ENCODE peak calls at places on chromosome 17, in ten cellular contexts. N, M, Z, R, X, T, P, B, W and L are unnamed samples.

GRCh38 chr17:76155988-76156661 is 15.1 kb upstream of the FOXJ1 start:
- DNase-seq in N (no peak), M (no peak), Z (no peak), R (no peak), X (no peak), T (no peak), P (no peak), B (no peak), W (no peak), L (no peak)

GRCh38 chr17:13197586-13197985 is 179.8 kb upstream of the ELAC2 start:
- DNase-seq in N (no peak), M (no peak), Z (no peak), R (no peak), X (no peak), T (no peak), P (no peak), B (no peak), W (no peak), L (no peak)

GRCh38 chr17:4939554-4939803 is 367 bp downstream of the SLC25A11 start:
- DNase-seq in N (no peak), M (no peak), Z (no peak), R (peak), X (no peak), T (no peak), P (no peak), B (no peak), W (no peak), L (peak)

GRCh38 chr17:19024101-19025078 is 19.8 kb upstream of the FAM83G start:
- DNase-seq in N (no peak), M (no peak), Z (no peak), R (no peak), X (no peak), T (no peak), P (peak), B (no peak), W (peak), L (peak)

GRCh38 chr17:40607641-40608040 is 40.0 kb downstream of the SMARCE1 start:
- DNase-seq in N (no peak), M (no peak), Z (no peak), R (no peak), X (no peak), T (no peak), P (no peak), B (no peak), W (no peak), L (no peak)

GRCh38 chr17:4833941-4834501 is 881 bp downstream of the MINK1 start:
- DNase-seq in N (no peak), M (no peak), Z (no peak), R (peak), X (peak), T (no peak), P (peak), B (peak), W (peak), L (peak)

GRCh38 chr17:4785311-4786110 is 653 bp downstream of the VMO1 start:
- DNase-seq in N (no peak), M (peak), Z (no peak), R (no peak), X (no peak), T (no peak), P (no peak), B (no peak), W (no peak), L (no peak)

GRCh38 chr17:37743875-37744632 is 805 bp downstream of the HNF1B start:
- DNase-seq in N (peak), M (no peak), Z (no peak), R (no peak), X (no peak), T (peak), P (no peak), B (no peak), W (peak), L (peak)

GRCh38 chr17:64174686-64175456 is 44.9 kb upstream of the ERN1 start:
- DNase-seq in N (no peak), M (no peak), Z (no peak), R (peak), X (no peak), T (no peak), P (peak), B (no peak), W (no peak), L (no peak)

GRCh38 chr17:19374136-19374535 is 4.2 kb upstream of the MAPK7 start:
- DNase-seq in N (no peak), M (no peak), Z (no peak), R (no peak), X (no peak), T (no peak), P (no peak), B (no peak), W (no peak), L (no peak)

GRCh38 chr17:2694381-2695242 is 17.0 kb downstream of the CLUH start:
- DNase-seq in N (peak), M (peak), Z (peak), R (no peak), X (no peak), T (peak), P (no peak), B (no peak), W (no peak), L (no peak)

GRCh38 chr17:75317671-75318070 is 28.4 kb upstream of the SLC25A19 start:
- DNase-seq in N (peak), M (no peak), Z (no peak), R (no peak), X (no peak), T (peak), P (no peak), B (peak), W (no peak), L (peak)

GRCh38 chr17:57940653-57941329 is 14.4 kb downstream of the CUEDC1 start:
- DNase-seq in N (no peak), M (no peak), Z (peak), R (no peak), X (no peak), T (no peak), P (no peak), B (no peak), W (peak), L (no peak)

DNA sequence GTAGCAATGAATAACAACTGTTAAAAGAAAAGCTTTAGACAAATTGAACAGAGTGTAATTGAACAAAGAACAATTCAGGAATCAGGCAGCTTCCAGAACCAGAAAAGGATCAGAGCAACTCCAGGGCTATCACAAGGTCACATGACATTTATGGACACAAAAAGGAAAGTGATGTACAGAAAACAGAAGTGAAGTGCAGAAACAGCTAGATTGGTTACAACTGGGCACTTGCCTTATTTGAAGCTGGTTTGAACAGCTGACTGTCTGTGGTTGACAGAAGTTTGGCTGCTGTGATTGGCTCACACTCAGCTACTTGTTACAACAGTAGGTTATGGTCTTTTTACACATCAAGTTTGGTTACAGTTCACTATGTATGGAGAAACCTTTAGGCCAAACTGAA is 14.8 kb downstream of the EFCAB5 start:
- DNase-seq in N (no peak), M (no peak), Z (no peak), R (no peak), X (no peak), T (no peak), P (no peak), B (no peak), W (no peak), L (no peak)
- TF ChIP-seq CTCF in N (no peak), M (no peak), Z (no peak), R (no peak), X (no peak), T (no peak), P (no peak), B (no peak), W (no peak), L (no peak)

GRCh38 chr17:42618442-42619150 is 9.1 kb downstream of the TUBG1 start:
- DNase-seq in N (peak), M (peak), Z (no peak), R (no peak), X (no peak), T (peak), P (peak), B (peak), W (peak), L (peak)
- TF ChIP-seq CTCF in N (peak), M (peak), Z (no peak), R (no peak), X (peak), T (no peak), P (peak), B (peak), W (peak), L (no peak)

DNA sequence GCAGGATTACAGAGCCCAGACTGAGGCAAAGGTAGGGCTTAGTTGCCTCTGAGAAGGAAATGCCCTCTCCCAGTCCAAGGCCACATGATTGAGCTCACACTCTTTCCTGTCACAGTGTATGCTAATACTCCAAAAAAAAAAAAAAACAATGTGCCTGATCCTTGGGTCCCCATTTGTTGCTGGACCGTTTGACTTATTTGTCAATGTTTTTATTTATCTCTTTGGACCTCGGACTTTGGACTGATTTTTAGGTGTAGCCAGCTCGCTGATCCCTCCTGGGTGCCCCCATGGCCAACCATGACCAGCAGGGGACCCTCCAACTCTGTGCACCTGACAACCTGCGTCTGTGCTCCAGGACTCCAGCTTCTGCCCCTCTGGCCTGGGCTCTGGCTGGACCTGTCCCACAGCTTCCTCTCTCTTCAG is 622 bp upstream of the CCL16 start:
- DNase-seq in N (peak), M (no peak), Z (no peak), R (no peak), X (no peak), T (peak), P (no peak), B (no peak), W (no peak), L (no peak)
- TF ChIP-seq CTCF in N (no peak), M (no peak), Z (no peak), R (no peak), X (no peak), T (no peak), P (no peak), B (no peak), W (no peak), L (no peak)

GRCh38 chr17:28912281-28912937 is 9.5 kb upstream of the DHRS13 start:
- DNase-seq in N (no peak), M (no peak), Z (no peak), R (no peak), X (no peak), T (peak), P (no peak), B (no peak), W (no peak), L (no peak)
- TF ChIP-seq CTCF in N (no peak), M (no peak), Z (no peak), R (peak), X (peak), T (peak), P (no peak), B (peak), W (peak), L (no peak)

GRCh38 chr17:61411944-61412859 is 12.6 kb downstream of the TBX2 start:
- DNase-seq in N (peak), M (peak), Z (peak), R (peak), X (peak), T (peak), P (peak), B (peak), W (peak), L (peak)

GRCh38 chr17:61411114-61411943 is 11.7 kb downstream of the TBX2 start:
- DNase-seq in N (peak), M (peak), Z (peak), R (no peak), X (peak), T (peak), P (peak), B (peak), W (peak), L (peak)

GRCh38 chr17:61409301-61410099 is 9.9 kb downstream of the TBX2 start:
- DNase-seq in N (peak), M (peak), Z (peak), R (peak), X (peak), T (peak), P (peak), B (no peak), W (peak), L (peak)

GRCh38 chr17:61410100-61410551 is 10.5 kb downstream of the TBX2 start:
- DNase-seq in N (peak), M (peak), Z (peak), R (no peak), X (no peak), T (no peak), P (no peak), B (no peak), W (no peak), L (no peak)

GRCh38 chr17:61410555-61411089 is 11.0 kb downstream of the TBX2 start:
- DNase-seq in N (peak), M (peak), Z (peak), R (peak), X (peak), T (peak), P (peak), B (peak), W (no peak), L (peak)
- TF ChIP-seq CTCF in N (no peak), M (peak), Z (peak), R (peak), X (peak), T (peak), P (no peak), B (peak), W (peak), L (peak)